ENCODE peak calls at places on chromosomes 12 and 14, in five cellular contexts. G is tibial nerve, F is uterus, W is body of pancreas, I is heart left ventricle. D is an unnamed sample.

GRCh38 chr12:85405781-85406522 is 125.9 kb downstream of the ALX1 start:
- DNase-seq in G (no peak), F (no peak), I (no peak), W (no peak), D (no peak)

GRCh38 chr12:18747960-18748359 is 10.0 kb downstream of the CAPZA3 start:
- DNase-seq in W (no peak), G (no peak), I (no peak), F (no peak), D (no peak)

GRCh38 chr12:93015970-93016751 is 87.1 kb upstream of the EEA1 start:
- DNase-seq in I (no peak), F (no peak), W (peak; percentile 34), G (no peak), D (no peak)

GRCh38 chr12:50404307-50404706 is 3.6 kb downstream of the LARP4 start:
- DNase-seq in G (no peak), F (no peak), W (no peak), I (no peak), D (no peak)

GRCh38 chr14:103143535-103143934 is 20.3 kb downstream of the TNFAIP2 start:
- DNase-seq in G (no peak), I (no peak), F (no peak), W (no peak), D (no peak)

GRCh38 chr14:88194531-88194930 is 128.5 kb downstream of the KCNK10 start:
- DNase-seq in W (no peak), I (no peak), G (no peak), F (no peak), D (no peak)

GRCh38 chr14:91252901-91253794 is 8.6 kb upstream of the GPR68 start:
- DNase-seq in G (no peak), W (no peak), I (peak; percentile 42), F (peak; percentile 44), D (no peak)

GRCh38 chr12:22130671-22131070 is 84.7 kb downstream of the CMAS start:
- DNase-seq in F (no peak), W (no peak), G (no peak), I (no peak), D (no peak)

GRCh38 chr12:14605401-14605989 is 37.8 kb upstream of the PLBD1 start:
- DNase-seq in F (no peak), W (no peak), G (no peak), I (no peak), D (no peak)

DNA sequence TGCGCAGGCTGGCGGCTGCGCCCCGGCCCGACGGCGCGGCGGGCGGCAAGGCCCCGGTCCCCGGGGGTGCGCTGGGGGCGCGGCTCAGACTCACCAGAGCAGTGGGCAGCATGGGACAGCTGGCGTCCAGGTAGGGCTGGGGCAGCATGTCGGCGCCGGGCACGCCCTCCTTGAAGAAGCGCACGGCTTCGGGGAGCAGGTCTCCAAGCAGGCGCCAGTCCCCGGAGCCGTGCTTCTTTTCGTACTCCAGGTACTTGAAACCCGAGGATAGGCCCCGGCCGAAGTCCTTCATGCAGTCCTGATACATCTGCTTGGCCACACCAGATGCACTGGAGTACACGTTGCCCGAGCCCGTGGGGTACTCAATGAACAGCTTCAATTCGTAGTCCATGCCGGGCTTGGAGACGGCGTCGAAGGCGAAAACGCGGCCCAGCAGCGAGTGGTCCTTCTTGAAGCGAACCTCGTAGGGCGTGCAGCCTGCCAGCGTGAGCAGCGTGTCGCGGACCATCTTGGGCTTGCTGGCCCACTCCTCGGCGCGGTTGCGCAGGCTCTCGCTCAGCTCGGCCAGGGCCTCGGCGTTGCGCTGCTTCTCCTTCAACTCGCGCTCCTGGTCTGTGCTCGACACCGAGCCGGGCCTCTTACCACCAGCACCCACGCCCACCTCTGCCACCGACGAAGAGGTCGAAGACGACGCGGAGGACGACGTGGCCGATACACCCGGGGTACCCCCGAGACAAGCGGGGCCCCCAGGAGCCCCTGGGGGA is 2.2 kb downstream of the IRF2BPL start:
- DNase-seq in I (no peak), F (peak; percentile 39), W (peak; percentile 53), G (no peak), D (no peak)
- TF ChIP-seq POLR2A in I (no peak), F (no peak), W (no peak), G (no peak), D (peak; percentile 17)

DNA sequence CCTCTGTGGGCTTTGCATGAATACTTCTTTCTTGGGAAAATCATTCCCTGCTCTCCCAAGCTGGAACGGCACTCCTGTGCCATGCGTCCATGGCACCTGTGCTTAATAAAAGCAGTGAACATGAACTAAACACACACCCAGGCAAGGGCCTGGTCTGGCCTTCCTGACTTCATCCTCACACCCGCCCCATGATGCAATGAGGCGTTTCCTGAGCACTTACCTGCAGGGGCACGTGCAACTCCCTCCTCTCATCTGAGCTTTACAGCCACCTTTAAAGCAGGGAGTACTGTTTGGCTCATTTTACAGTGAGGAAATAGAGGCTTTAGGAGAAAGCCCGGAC is 219.7 kb downstream of the SLC41A2 start:
- DNase-seq in I (no peak), G (no peak), F (no peak), W (no peak), D (no peak)
- H3K4me1 ChIP-seq in I (peaks cover 10% of the 10 kb centered on the region), G (peaks cover 46% of the 10 kb centered on the region), F (no peaks in the 10 kb centered on the region), W (no peaks in the 10 kb centered on the region), D (peaks cover 12% of the 10 kb centered on the region)

GRCh38 chr12:57227315-57228115 is 2.0 kb upstream of the SHMT2 start:
- DNase-seq in G (no peak), F (no peak), W (no peak), I (no peak), D (no peak)

GRCh38 chr12:57229041-57229633 is 374 bp upstream of the SHMT2 start:
- DNase-seq in G (no peak), F (no peak), I (no peak), W (no peak), D (no peak)

GRCh38 chr12:57230381-57231155 is 1.1 kb downstream of the SHMT2 start:
- DNase-seq in G (no peak), W (no peak), I (no peak), F (no peak), D (no peak)

GRCh38 chr12:57231276-57232021 is 1.9 kb downstream of the SHMT2 start:
- DNase-seq in I (no peak), W (no peak), F (no peak), G (no peak), D (no peak)

DNA sequence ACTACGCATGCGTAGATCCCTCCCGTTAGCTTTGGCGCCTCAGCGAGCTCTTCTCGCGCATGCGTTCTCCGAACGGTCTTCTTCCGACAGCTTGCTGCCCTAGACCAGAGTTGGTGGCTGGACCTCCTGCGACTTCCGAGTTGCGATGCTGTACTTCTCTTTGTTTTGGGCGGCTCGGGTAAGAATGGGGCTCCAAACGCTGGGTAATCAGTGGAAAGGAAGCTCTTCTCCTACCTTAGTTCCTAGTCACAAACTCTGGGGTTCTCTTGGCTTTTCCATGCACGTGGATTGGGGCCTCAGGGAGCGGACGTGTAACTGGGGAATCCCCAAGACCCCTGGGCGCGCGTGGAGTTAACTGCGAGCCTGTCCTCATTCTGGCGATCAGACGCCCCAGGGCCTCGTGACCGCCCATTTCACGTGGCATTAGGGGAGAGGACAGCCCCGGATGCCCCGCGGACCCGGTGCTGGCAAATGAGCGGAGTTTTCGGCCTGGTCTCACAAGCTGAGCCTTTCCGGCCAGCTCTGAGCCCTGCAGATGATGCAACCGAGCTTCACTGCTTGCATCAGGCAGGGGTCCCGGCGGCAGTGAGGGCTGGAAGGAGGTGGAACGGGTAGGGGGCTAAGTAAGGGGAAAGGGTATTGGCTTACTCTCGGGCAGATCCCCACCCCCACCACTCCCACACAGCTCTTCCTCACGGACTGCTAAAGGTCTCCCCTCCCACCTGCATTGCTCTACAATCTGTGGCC is at the start of gene SHMT2:
- DNase-seq in F (peak; percentile 94), G (peak; percentile 77), W (peak; percentile 97), I (peak; percentile 97), D (no peak)
- TF ChIP-seq POLR2A in F (peak; percentile 38), G (peak; percentile 62), W (peak; percentile 59), I (peak; percentile 29), D (no peak)

DNA sequence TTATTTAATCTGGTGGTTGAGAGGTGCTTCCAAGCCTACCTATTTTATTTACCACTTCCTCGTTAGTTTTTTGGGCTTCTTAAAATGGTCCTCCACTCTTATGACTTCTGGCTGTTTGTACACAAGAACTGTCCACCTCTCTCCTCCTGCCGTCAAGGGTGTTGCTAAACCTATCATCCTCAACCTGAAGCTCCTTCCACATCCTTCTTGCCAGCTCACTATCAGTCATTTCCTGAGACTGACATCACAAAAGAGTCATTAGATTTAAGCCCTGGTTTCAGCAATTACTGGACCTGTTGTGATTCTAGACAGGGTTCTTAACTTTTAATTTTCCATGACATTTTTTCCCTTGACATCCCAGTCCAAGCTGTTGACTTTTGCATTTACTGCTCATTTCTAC is 91.9 kb downstream of the BICD1 start:
- DNase-seq in F (no peak), G (no peak), I (no peak), W (no peak), D (no peak)
- H3K4me1 ChIP-seq in F (no peaks in the 10 kb centered on the region), G (peaks cover 18% of the 10 kb centered on the region), I (no peaks in the 10 kb centered on the region), W (no peaks in the 10 kb centered on the region), D (no peaks in the 10 kb centered on the region)

GRCh38 chr12:6962285-6963015 is 8.0 kb downstream of the PHB2 start:
- DNase-seq in G (no peak), W (peak; percentile 90), I (no peak), F (no peak), D (no peak)
- TF ChIP-seq POLR2A in G (no peak), W (peak; percentile 22), I (no peak), F (no peak), D (no peak)

D was measured in esophagus squamous epithelium.